ENCODE peak calls at places on chromosomes 13 and 19, in six cellular contexts. E, X, D, B, R and L are unnamed samples.

GRCh38 chr19:2618611-2619010 is 83.9 kb downstream of the GNG7 start:
- DNase-seq in E (peak), X (no peak), R (peak), D (peak), B (no peak), L (no peak)

GRCh38 chr19:44681992-44682790 is 10.9 kb downstream of the CEACAM19 start:
- DNase-seq in E (no peak), B (no peak), X (peak), D (no peak), R (no peak), L (no peak)

GRCh38 chr13:29520671-29521070 is 74.8 kb downstream of the SLC7A1 start:
- DNase-seq in D (peak), E (no peak), B (no peak), R (no peak), X (no peak), L (peak)

GRCh38 chr13:114076329-114076761 is 56.1 kb downstream of the RASA3 start:
- DNase-seq in E (peak), X (no peak), B (no peak), D (no peak), R (no peak), L (no peak)

GRCh38 chr13:94325660-94326059 is 153.8 kb downstream of the DCT start:
- DNase-seq in D (no peak), B (no peak), R (no peak), E (no peak), X (no peak), L (no peak)

GRCh38 chr13:43316997-43317396 is 293.6 kb downstream of the DNAJC15 start:
- DNase-seq in X (peak), R (no peak), E (no peak), D (no peak), B (no peak), L (no peak)

GRCh38 chr13:109743706-109744453 is 42.5 kb downstream of the IRS2 start:
- DNase-seq in B (no peak), R (no peak), E (no peak), D (no peak), X (no peak), L (no peak)

GRCh38 chr13:72104656-72105180 is 237.7 kb upstream of the DACH1 start:
- DNase-seq in B (no peak), D (no peak), E (no peak), R (no peak), X (no peak), L (no peak)

GRCh38 chr13:111203742-111204386 is 88.8 kb downstream of the ARHGEF7 start:
- DNase-seq in X (no peak), E (peak), B (no peak), R (no peak), D (no peak), L (no peak)

GRCh38 chr19:22603518-22604440 is 30.3 kb upstream of the ZNF492 start:
- DNase-seq in R (no peak), X (no peak), D (no peak), B (no peak), E (peak), L (no peak)

GRCh38 chr19:35211545-35212230 is 16.9 kb downstream of the FAM187B start:
- DNase-seq in X (peak), R (no peak), D (no peak), E (peak), B (no peak), L (no peak)

GRCh38 chr13:43021926-43022670 is 1.3 kb upstream of the DNAJC15 start:
- DNase-seq in E (no peak), B (no peak), R (no peak), D (no peak), X (no peak), L (no peak)

GRCh38 chr19:46755077-46755852 is 9.0 kb upstream of the STRN4 start:
- DNase-seq in B (no peak), D (peak), E (peak), X (no peak), R (no peak), L (no peak)

GRCh38 chr13:90315061-90315460 is 1032.4 kb upstream of the MIR17HG start:
- DNase-seq in R (no peak), E (no peak), D (no peak), B (peak), X (no peak), L (no peak)

GRCh38 chr13:30148171-30148754 is 159.1 kb downstream of the KATNAL1 start:
- DNase-seq in R (no peak), E (no peak), D (no peak), X (no peak), B (no peak), L (no peak)

GRCh38 chr13:34246511-34246910 is 428.6 kb downstream of the RFC3 start:
- DNase-seq in E (no peak), D (no peak), B (no peak), R (no peak), X (no peak), L (no peak)

GRCh38 chr13:76808927-76809326 is 77.3 kb downstream of the KCTD12 start:
- DNase-seq in B (no peak), D (no peak), X (no peak), E (no peak), R (no peak), L (no peak)

GRCh38 chr19:52114691-52115090 is 19.1 kb upstream of the ZNF841 start:
- DNase-seq in D (no peak), E (no peak), R (no peak), B (no peak), X (no peak), L (no peak)

GRCh38 chr13:99892866-99893504 is 78.6 kb downstream of the ZIC5 start:
- DNase-seq in X (no peak), D (no peak), E (no peak), R (no peak), B (no peak), L (no peak)

GRCh38 chr19:45809643-45810159 is 5.4 kb downstream of the RSPH6A start:
- DNase-seq in X (no peak), D (peak), B (no peak), E (no peak), R (no peak), L (peak)

GRCh38 chr13:18212873-18213272 is 968.8 kb downstream of the TUBA3C start:
- DNase-seq in B (no peak), E (no peak), R (no peak), D (no peak), X (no peak), L (no peak)

GRCh38 chr13:30738946-30739528 is 3.7 kb downstream of the ALOX5AP start:
- DNase-seq in X (no peak), R (no peak), B (no peak), D (no peak), E (no peak), L (no peak)

GRCh38 chr19:20273951-20274578 is 107.1 kb downstream of the ZNF486 start:
- DNase-seq in X (no peak), D (no peak), E (no peak), B (no peak), R (no peak), L (no peak)

GRCh38 chr19:20276011-20276738 is 109.2 kb downstream of the ZNF486 start:
- DNase-seq in R (no peak), X (no peak), D (no peak), E (no peak), B (no peak), L (no peak)

GRCh38 chr19:20273376-20273775 is 106.4 kb downstream of the ZNF486 start:
- DNase-seq in E (no peak), R (no peak), B (no peak), D (no peak), X (no peak), L (no peak)

GRCh38 chr19:20279516-20279915 is 112.5 kb downstream of the ZNF486 start:
- DNase-seq in E (no peak), R (no peak), D (no peak), B (no peak), X (no peak), L (no peak)

GRCh38 chr19:20278342-20278741 is 111.3 kb downstream of the ZNF486 start:
- DNase-seq in E (no peak), B (peak), R (no peak), D (no peak), X (no peak), L (peak)
- TF ChIP-seq CTCF in E (peak), B (peak), R (no peak), D (no peak), X (no peak), L (peak)

GRCh38 chr19:31461814-31462539 is 112.7 kb upstream of the TSHZ3 start:
- DNase-seq in B (no peak), X (no peak), D (peak), E (no peak), R (no peak), L (no peak)

GRCh38 chr19:31459430-31459829 is 110.2 kb upstream of the TSHZ3 start:
- DNase-seq in R (no peak), B (no peak), X (no peak), E (no peak), D (no peak), L (no peak)
- TF ChIP-seq CTCF in R (no peak), B (no peak), X (no peak), E (no peak), D (no peak), L (no peak)

DNA sequence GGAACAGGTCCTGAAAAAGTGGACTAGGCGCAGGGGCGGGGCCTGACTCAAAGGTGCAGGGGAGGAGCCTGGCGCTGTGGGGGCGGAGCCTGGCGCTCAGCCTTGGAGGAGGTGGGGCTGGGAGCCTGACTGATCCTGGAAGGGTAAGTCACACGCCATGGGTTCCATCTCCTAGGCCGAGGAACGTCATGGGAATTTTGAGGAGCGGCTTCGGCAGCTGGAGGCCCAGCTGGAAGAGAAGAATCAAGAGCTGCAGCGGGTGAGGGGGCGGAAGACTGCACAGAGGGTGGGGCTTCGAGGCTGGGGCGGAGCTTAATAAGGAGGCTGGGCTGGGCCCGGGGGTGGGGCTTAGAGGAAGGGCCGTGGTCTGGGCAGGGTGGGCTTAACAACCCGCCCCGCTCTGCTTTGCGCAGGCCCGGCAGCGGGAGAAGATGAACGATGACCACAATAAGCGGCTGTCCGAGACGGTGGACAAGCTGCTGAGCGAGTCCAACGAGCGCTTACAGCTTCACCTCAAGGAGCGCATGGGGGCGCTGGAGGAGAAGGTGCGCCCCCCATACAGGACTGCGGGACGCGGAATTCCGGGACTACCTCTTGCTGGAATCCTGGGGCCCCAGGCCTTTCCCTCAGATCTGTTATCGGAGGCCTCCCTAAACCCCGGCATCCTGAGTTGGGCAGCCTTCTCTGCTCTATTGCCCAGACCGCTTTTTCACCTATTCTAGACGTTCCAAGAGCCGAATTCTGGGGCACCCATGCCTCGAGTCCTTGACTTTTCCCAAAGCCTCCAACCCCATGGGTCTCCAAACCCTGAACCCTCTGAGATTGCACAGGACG is 14.5 kb downstream of the PPFIA3 start:
- DNase-seq in X (peak), B (no peak), D (no peak), R (no peak), E (peak), L (no peak)
- TF ChIP-seq CTCF in X (no peak), B (no peak), D (no peak), R (no peak), E (no peak), L (no peak)

GRCh38 chr19:28245937-28246336 is 967.0 kb downstream of the UQCRFS1 start:
- DNase-seq in R (no peak), X (no peak), D (no peak), E (no peak), B (no peak), L (no peak)

GRCh38 chr19:28239270-28239669 is 973.7 kb downstream of the UQCRFS1 start:
- DNase-seq in R (no peak), E (no peak), X (no peak), B (peak), D (no peak), L (no peak)

GRCh38 chr19:28244966-28245365 is 968.0 kb downstream of the UQCRFS1 start:
- DNase-seq in X (no peak), E (no peak), R (no peak), D (no peak), B (no peak), L (no peak)

GRCh38 chr19:28242317-28242927 is 970.5 kb downstream of the UQCRFS1 start:
- DNase-seq in B (peak), E (no peak), R (no peak), D (no peak), X (no peak), L (peak)
- TF ChIP-seq CTCF in B (peak), E (peak), R (no peak), D (peak), X (no peak), L (peak)

GRCh38 chr19:5897189-5897969 is 6.2 kb downstream of the NDUFA11 start:
- DNase-seq in D (no peak), R (no peak), E (no peak), B (no peak), X (no peak), L (no peak)
- TF ChIP-seq CTCF in D (no peak), R (no peak), E (no peak), B (no peak), X (no peak), L (no peak)

GRCh38 chr19:10962863-10963262 is 2.0 kb downstream of the SMARCA4 start:
- DNase-seq in E (no peak), B (no peak), D (no peak), X (no peak), R (no peak), L (no peak)

GRCh38 chr19:10965398-10965797 is 4.6 kb downstream of the SMARCA4 start:
- DNase-seq in D (no peak), B (no peak), X (no peak), R (no peak), E (no peak), L (no peak)

GRCh38 chr19:10963865-10964264 is 3.0 kb downstream of the SMARCA4 start:
- DNase-seq in E (no peak), D (no peak), B (no peak), X (no peak), R (no peak), L (no peak)

GRCh38 chr19:10966809-10967208 is 6.0 kb downstream of the SMARCA4 start:
- DNase-seq in X (no peak), B (no peak), R (no peak), E (no peak), D (no peak), L (no peak)

DNA sequence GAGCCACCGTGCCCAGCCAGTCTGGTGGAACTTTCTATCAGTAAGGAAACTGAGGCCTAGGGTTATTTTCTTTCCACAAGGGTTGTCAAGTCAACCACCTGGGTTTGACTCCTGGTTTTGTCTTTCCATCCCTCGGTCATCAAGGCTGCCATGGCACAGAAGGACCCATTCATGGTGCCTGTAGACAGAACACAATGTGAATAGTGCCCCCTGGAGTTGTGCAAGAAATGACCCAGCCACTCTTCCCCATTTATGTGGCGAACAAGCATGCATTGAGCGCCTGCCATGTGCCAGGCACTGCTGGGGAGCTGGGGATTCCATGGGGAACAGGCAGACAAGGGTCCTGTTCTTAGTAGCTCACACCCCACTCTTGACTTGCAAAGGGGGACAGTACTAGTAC is 4.1 kb downstream of the SMARCA4 start:
- DNase-seq in X (no peak), D (no peak), B (no peak), R (no peak), E (no peak), L (no peak)
- TF ChIP-seq CTCF in X (no peak), D (no peak), B (peak), R (no peak), E (no peak), L (no peak)